ENCODE peak calls at places on chromosomes 7 and 10, in six cellular contexts. M is A549; N is stimulated activated CD8-positive, alpha-beta memory T cell treated with anti-CD3 and anti-CD28 coated beads, Interleukin-4, amount 100 ng/mL, for 1 hour; U is progenitor cell of endocrine pancreas; E is naive thymus-derived CD8-positive, alpha-beta T cell; V is skeletal muscle cell. X is an unnamed sample.
A peak's percentile ranks its signal among the peaks of the same experiment; 100 is the strongest.

GRCh38 chr7:149692557-149692982 is 80.8 kb downstream of the ZNF467 start:
- DNase-seq in M (no peak), U (no peak), E (no peak), V (no peak), N (no peak), X (no peak)

GRCh38 chr10:78756604-78757442 is 311.9 kb upstream of the ZMIZ1 start:
- DNase-seq in N (no peak), U (no peak), E (no peak), V (peak; percentile 93), M (peak; percentile 93), X (peak; percentile 97)

GRCh38 chr10:75959209-75959608 is 527.8 kb downstream of the LRMDA start:
- DNase-seq in N (no peak), E (no peak), M (peak; percentile 41), V (peak; percentile 55), U (no peak), X (peak; percentile 79)

GRCh38 chr7:32059289-32060045 is 10.7 kb downstream of the PDE1C start:
- DNase-seq in N (no peak), U (no peak), E (no peak), V (peak; percentile 68), M (no peak), X (no peak)

GRCh38 chr10:130954326-130954905 is 357.1 kb downstream of the TCERG1L start:
- DNase-seq in M (no peak), V (no peak), N (no peak), U (no peak), E (no peak), X (no peak)

GRCh38 chr10:86795353-86795752 is 38.9 kb downstream of the BMPR1A start:
- DNase-seq in V (peak; percentile 63), M (peak; percentile 16), U (no peak), E (no peak), N (no peak), X (peak; percentile 70)

GRCh38 chr10:121503587-121504051 is 94.6 kb downstream of the FGFR2 start:
- DNase-seq in M (no peak), E (no peak), U (no peak), V (no peak), N (no peak), X (no peak)

GRCh38 chr7:29127527-29127926 is 18.8 kb downstream of the CPVL start:
- DNase-seq in N (no peak), M (no peak), E (no peak), V (no peak), U (no peak), X (no peak)

GRCh38 chr10:114379631-114380041 is 24.7 kb downstream of the AFAP1L2 start:
- DNase-seq in E (no peak), M (no peak), N (no peak), U (no peak), V (no peak), X (no peak)

GRCh38 chr7:44961844-44962482 is 16.9 kb downstream of the MYO1G start:
- DNase-seq in N (no peak), E (no peak), V (no peak), U (no peak), M (no peak), X (no peak)

GRCh38 chr10:56880541-56880940 is 519.5 kb upstream of the ZWINT start:
- DNase-seq in U (no peak), N (no peak), E (no peak), M (no peak), V (no peak), X (no peak)

GRCh38 chr7:49850921-49851613 is 77.6 kb downstream of the VWC2 start:
- DNase-seq in V (no peak), M (no peak), E (no peak), N (no peak), U (no peak), X (no peak)

GRCh38 chr7:128872394-128872824 is 9.8 kb downstream of the ATP6V1F start:
- DNase-seq in V (no peak), N (no peak), E (no peak), M (no peak), U (no peak), X (no peak)

GRCh38 chr7:123410273-123410928 is 124.0 kb downstream of the IQUB start:
- DNase-seq in N (no peak), U (no peak), E (no peak), M (no peak), V (peak; percentile 67), X (no peak)

GRCh38 chr10:71770789-71771188 is 2.5 kb downstream of the VSIR start:
- DNase-seq in E (no peak), U (no peak), V (no peak), M (no peak), N (no peak), X (no peak)

GRCh38 chr10:98885380-98885779 is 350.3 kb downstream of the HPSE2 start:
- DNase-seq in V (no peak), N (no peak), M (no peak), U (no peak), E (no peak), X (no peak)

GRCh38 chr10:14326581-14326980 is 4.1 kb downstream of the FRMD4A start:
- DNase-seq in E (no peak), V (no peak), N (no peak), U (no peak), M (no peak), X (no peak)

GRCh38 chr7:130874071-130874915 is 140.3 kb upstream of the KLF14 start:
- DNase-seq in V (no peak), N (no peak), U (no peak), E (no peak), M (no peak), X (no peak)

GRCh38 chr10:89207181-89207800 is at the start of gene CH25H:
- DNase-seq in V (peak; percentile 46), E (peak; percentile 39), M (peak; percentile 46), N (no peak), U (peak; percentile 34), X (peak; percentile 87)

GRCh38 chr7:140003913-140004382 is 58.8 kb downstream of the PARP12 start:
- DNase-seq in E (peak; percentile 32), M (peak; percentile 80), N (no peak), U (no peak), V (peak; percentile 27), X (peak; percentile 86)

GRCh38 chr10:80464557-80465466 is 10.7 kb downstream of the TSPAN14 start:
- DNase-seq in N (no peak), M (no peak), E (no peak), V (no peak), U (peak; percentile 44), X (peak; percentile 46)

GRCh38 chr7:46754135-46754730 is 827.7 kb downstream of the TNS3 start:
- DNase-seq in N (no peak), V (peak; percentile 90), E (no peak), M (no peak), U (no peak), X (peak; percentile 61)

GRCh38 chr7:129222064-129222463 is 2.8 kb upstream of the AHCYL2 start:
- DNase-seq in U (no peak), N (no peak), M (no peak), E (peak; percentile 17), V (no peak), X (no peak)

GRCh38 chr10:5788969-5789368 is 24.3 kb downstream of the GDI2 start:
- DNase-seq in U (no peak), E (peak; percentile 38), M (no peak), V (no peak), N (no peak), X (no peak)

GRCh38 chr7:18402488-18403183 is 92.9 kb upstream of the HDAC9 start:
- DNase-seq in N (no peak), E (no peak), V (peak; percentile 27), U (no peak), M (no peak), X (no peak)

GRCh38 chr7:155206286-155207020 is 91.2 kb upstream of the INSIG1 start:
- DNase-seq in M (no peak), E (peak; percentile 27), U (no peak), V (peak; percentile 92), N (no peak), X (peak; percentile 55)

GRCh38 chr10:123318516-123318915 is 164.3 kb downstream of the BUB3 start:
- DNase-seq in E (no peak), N (no peak), V (no peak), U (no peak), M (no peak), X (no peak)

GRCh38 chr7:45224832-45225231 is 67.2 kb downstream of the RAMP3 start:
- DNase-seq in M (no peak), U (no peak), V (no peak), E (no peak), N (no peak), X (no peak)

GRCh38 chr7:158685727-158686126 is 18.9 kb downstream of the NCAPG2 start:
- DNase-seq in V (no peak), N (no peak), M (no peak), E (no peak), U (no peak), X (peak; percentile 31)

GRCh38 chr7:117281562-117281961 is 41.3 kb downstream of the WNT2 start:
- DNase-seq in E (no peak), U (no peak), M (no peak), V (no peak), N (no peak), X (no peak)

GRCh38 chr10:85193796-85194195 is 865.4 kb downstream of the CCSER2 start:
- DNase-seq in N (no peak), V (no peak), U (no peak), M (no peak), E (no peak), X (no peak)

GRCh38 chr10:17249820-17250219 is 21.8 kb downstream of the VIM start:
- DNase-seq in U (no peak), V (no peak), M (no peak), N (no peak), E (peak; percentile 20), X (no peak)